ENCODE peak calls at places on chromosomes 13 and 19, in ten cellular contexts. M is ELR; P is NCI-H2029; W is cardiac fibroblast; R is NCI-H2107; D is KG1; J is endothelial cell; Z is activated T-cell treated with anti-CD3 and anti-CD28 coated beads for 4 hours; A is neural crest cell; G is activated naive CD4-positive, alpha-beta T cell. V is an unnamed sample.
A peak's percentile ranks its signal among the peaks of the same experiment; 100 is the strongest.

GRCh38 chr19:34317311-34317927 is 47.6 kb upstream of the GPI start:
- DNase-seq in M (peak; percentile 37), R (no peak), J (no peak), A (no peak), P (peak; percentile 63), D (no peak), Z (no peak), W (peak; percentile 49), G (no peak), V (no peak)

GRCh38 chr19:17687857-17688784 is at the start of gene UNC13A:
- DNase-seq in R (peak; percentile 28), Z (peak; percentile 4), A (peak; percentile 78), M (peak; percentile 56), G (no peak), D (no peak), P (peak; percentile 31), J (peak; percentile 91), W (peak; percentile 17), V (no peak)

GRCh38 chr19:35095667-35096368 is 19.8 kb upstream of the FXYD3 start:
- DNase-seq in A (no peak), P (no peak), D (no peak), G (no peak), M (no peak), R (no peak), Z (no peak), W (no peak), J (no peak), V (no peak)

GRCh38 chr13:72072223-72072622 is 205.2 kb upstream of the DACH1 start:
- DNase-seq in R (no peak), A (no peak), Z (no peak), W (no peak), J (no peak), P (no peak), M (no peak), G (no peak), D (no peak), V (no peak)

GRCh38 chr19:21092107-21092506 is 10.1 kb downstream of the ZNF714 start:
- DNase-seq in R (no peak), W (peak; percentile 6), A (no peak), M (no peak), G (no peak), J (no peak), D (no peak), Z (no peak), P (no peak), V (no peak)

GRCh38 chr13:46288570-46289259 is 77.0 kb downstream of the LRRC63 start:
- DNase-seq in M (peak; percentile 60), A (no peak), P (peak; percentile 1), R (peak; percentile 14), J (peak; percentile 12), W (peak; percentile 64), G (no peak), Z (no peak), D (peak; percentile 60), V (peak; percentile 10)

GRCh38 chr19:40592170-40592569 is 9.0 kb upstream of the LTBP4 start:
- DNase-seq in M (peak; percentile 81), Z (no peak), W (peak; percentile 77), J (no peak), D (no peak), R (no peak), G (no peak), A (no peak), P (peak; percentile 21), V (no peak)

GRCh38 chr13:97279913-97280312 is 57.8 kb downstream of the MBNL2 start:
- DNase-seq in J (no peak), Z (no peak), P (no peak), W (peak; percentile 50), R (no peak), M (peak; percentile 82), G (no peak), A (no peak), D (no peak), V (no peak)

GRCh38 chr19:28039677-28040381 is 1173.1 kb downstream of the UQCRFS1 start:
- DNase-seq in M (no peak), R (no peak), G (no peak), D (no peak), P (peak; percentile 37), J (no peak), Z (no peak), W (no peak), A (no peak), V (no peak)

GRCh38 chr19:39083599-39083982 is 577 bp upstream of the ACP7 start:
- DNase-seq in Z (no peak), P (no peak), M (no peak), A (no peak), W (no peak), R (no peak), J (no peak), G (no peak), D (no peak), V (no peak)

GRCh38 chr19:19661141-19661674 is 2.3 kb downstream of the ATP13A1 start:
- DNase-seq in D (no peak), W (no peak), A (no peak), R (no peak), J (no peak), G (no peak), Z (no peak), P (no peak), M (no peak), V (no peak)

GRCh38 chr19:13001502-13002388 is 6.5 kb downstream of the NFIX start:
- DNase-seq in P (no peak), R (no peak), D (no peak), A (no peak), W (no peak), M (no peak), G (no peak), Z (no peak), J (no peak), V (no peak)

GRCh38 chr19:38219221-38219620 is 4.8 kb downstream of the DPF1 start:
- DNase-seq in G (no peak), D (no peak), M (no peak), P (no peak), R (no peak), Z (no peak), W (no peak), A (no peak), J (no peak), V (no peak)

V was measured in non-pigmented ciliary epithelial cell.